ENCODE peak calls at places on chromosome 13, in eight cellular contexts. One of them, this sample, is unnamed.

GRCh38 chr13:104253063-104253680 is 1187.0 kb upstream of the SLC10A2 start:
- DNase-seq in Right ventricle myocardium superior: no peak
- DNase-seq in naive thymus-derived CD8-positive, alpha-beta T cell: no peak
- DNase-seq in HTR-8/SVneo: no peak
- DNase-seq in stimulated activated CD8-positive, alpha-beta memory T cell treated with anti-CD3 and anti-CD28 coated beads, Interleukin-15, amount 100 ng/mL, for 4 hours: no peak
- DNase-seq in kidney epithelial cell: no peak
- DNase-seq in upper lobe of right lung: no peak
- DNase-seq in ovary: no peak
- DNase-seq in this sample: no peak

GRCh38 chr13:69999875-70000274 is 107.8 kb upstream of the ATXN8OS start:
- DNase-seq in Right ventricle myocardium superior: no peak
- DNase-seq in naive thymus-derived CD8-positive, alpha-beta T cell: no peak
- DNase-seq in HTR-8/SVneo: no peak
- DNase-seq in stimulated activated CD8-positive, alpha-beta memory T cell treated with anti-CD3 and anti-CD28 coated beads, Interleukin-15, amount 100 ng/mL, for 4 hours: no peak
- DNase-seq in kidney epithelial cell: no peak
- DNase-seq in upper lobe of right lung: no peak
- DNase-seq in ovary: no peak
- DNase-seq in this sample: no peak

GRCh38 chr13:101915333-101915732 is 462.9 kb downstream of the ITGBL1 start:
- DNase-seq in Right ventricle myocardium superior: no peak
- DNase-seq in naive thymus-derived CD8-positive, alpha-beta T cell: no peak
- DNase-seq in HTR-8/SVneo: no peak
- DNase-seq in stimulated activated CD8-positive, alpha-beta memory T cell treated with anti-CD3 and anti-CD28 coated beads, Interleukin-15, amount 100 ng/mL, for 4 hours: no peak
- DNase-seq in kidney epithelial cell: no peak
- DNase-seq in upper lobe of right lung: no peak
- DNase-seq in ovary: no peak
- DNase-seq in this sample: no peak

GRCh38 chr13:27177852-27178251 is 6.2 kb upstream of the USP12 start:
- DNase-seq in Right ventricle myocardium superior: no peak
- DNase-seq in naive thymus-derived CD8-positive, alpha-beta T cell: no peak
- DNase-seq in HTR-8/SVneo: no peak
- DNase-seq in stimulated activated CD8-positive, alpha-beta memory T cell treated with anti-CD3 and anti-CD28 coated beads, Interleukin-15, amount 100 ng/mL, for 4 hours: no peak
- DNase-seq in kidney epithelial cell: no peak
- DNase-seq in upper lobe of right lung: no peak
- DNase-seq in ovary: no peak
- DNase-seq in this sample: no peak

GRCh38 chr13:27334774-27335490 is 64.3 kb downstream of the RASL11A start:
- DNase-seq in Right ventricle myocardium superior: no peak
- DNase-seq in naive thymus-derived CD8-positive, alpha-beta T cell: no peak
- DNase-seq in HTR-8/SVneo: no peak
- DNase-seq in stimulated activated CD8-positive, alpha-beta memory T cell treated with anti-CD3 and anti-CD28 coated beads, Interleukin-15, amount 100 ng/mL, for 4 hours: no peak
- DNase-seq in kidney epithelial cell: no peak
- DNase-seq in upper lobe of right lung: no peak
- DNase-seq in ovary: no peak
- DNase-seq in this sample: no peak

GRCh38 chr13:44231786-44232516 is 141.7 kb upstream of the SERP2 start:
- DNase-seq in Right ventricle myocardium superior: no peak
- DNase-seq in naive thymus-derived CD8-positive, alpha-beta T cell: no peak
- DNase-seq in HTR-8/SVneo: peak; percentile 79
- DNase-seq in stimulated activated CD8-positive, alpha-beta memory T cell treated with anti-CD3 and anti-CD28 coated beads, Interleukin-15, amount 100 ng/mL, for 4 hours: no peak
- DNase-seq in kidney epithelial cell: peak; percentile 99
- DNase-seq in upper lobe of right lung: peak; percentile 88
- DNase-seq in ovary: peak; percentile 73
- DNase-seq in this sample: no peak

GRCh38 chr13:79245937-79246574 is 160.0 kb downstream of the RBM26 start:
- DNase-seq in Right ventricle myocardium superior: no peak
- DNase-seq in naive thymus-derived CD8-positive, alpha-beta T cell: no peak
- DNase-seq in HTR-8/SVneo: no peak
- DNase-seq in stimulated activated CD8-positive, alpha-beta memory T cell treated with anti-CD3 and anti-CD28 coated beads, Interleukin-15, amount 100 ng/mL, for 4 hours: no peak
- DNase-seq in kidney epithelial cell: no peak
- DNase-seq in upper lobe of right lung: no peak
- DNase-seq in ovary: no peak
- DNase-seq in this sample: no peak

GRCh38 chr13:46893820-46894533 is 2.9 kb downstream of the HTR2A start:
- DNase-seq in Right ventricle myocardium superior: peak; percentile 81
- DNase-seq in naive thymus-derived CD8-positive, alpha-beta T cell: peak; percentile 38
- DNase-seq in HTR-8/SVneo: peak; percentile 28
- DNase-seq in stimulated activated CD8-positive, alpha-beta memory T cell treated with anti-CD3 and anti-CD28 coated beads, Interleukin-15, amount 100 ng/mL, for 4 hours: no peak
- DNase-seq in kidney epithelial cell: peak; percentile 4
- DNase-seq in upper lobe of right lung: peak; percentile 90
- DNase-seq in ovary: peak; percentile 76
- DNase-seq in this sample: no peak

GRCh38 chr13:85806553-85807175 is 7.4 kb upstream of the SLITRK6 start:
- DNase-seq in Right ventricle myocardium superior: no peak
- DNase-seq in naive thymus-derived CD8-positive, alpha-beta T cell: no peak
- DNase-seq in HTR-8/SVneo: peak; percentile 3
- DNase-seq in stimulated activated CD8-positive, alpha-beta memory T cell treated with anti-CD3 and anti-CD28 coated beads, Interleukin-15, amount 100 ng/mL, for 4 hours: no peak
- DNase-seq in kidney epithelial cell: peak; percentile 10
- DNase-seq in upper lobe of right lung: no peak
- DNase-seq in ovary: no peak
- DNase-seq in this sample: no peak

GRCh38 chr13:32208860-32209259 is 106.3 kb downstream of the ZAR1L start:
- DNase-seq in Right ventricle myocardium superior: no peak
- DNase-seq in naive thymus-derived CD8-positive, alpha-beta T cell: no peak
- DNase-seq in HTR-8/SVneo: no peak
- DNase-seq in stimulated activated CD8-positive, alpha-beta memory T cell treated with anti-CD3 and anti-CD28 coated beads, Interleukin-15, amount 100 ng/mL, for 4 hours: no peak
- DNase-seq in kidney epithelial cell: no peak
- DNase-seq in upper lobe of right lung: no peak
- DNase-seq in ovary: no peak
- DNase-seq in this sample: no peak